ENCODE peak calls at places on chromosomes 13 and 19, in six cellular contexts. Z is WTC11; A is left cardiac atrium; F is activated CD4-positive, alpha-beta T cell treated with anti-CD3 and anti-CD28 coated beads, Interleukin-2, amount 50 U/mL, for 1 hour; K is HTR-8/SVneo; W is RPMI7951. C is an unnamed sample.

GRCh38 chr19:49809155-49809986 is 3.7 kb downstream of the FUZ start:
- DNase-seq in Z (peak), F (peak), W (peak), A (peak), K (no peak), C (peak)

GRCh38 chr19:35963514-35963913 is 27.3 kb downstream of the LRFN3 start:
- DNase-seq in W (peak), K (no peak), Z (peak), F (peak), A (no peak), C (no peak)

GRCh38 chr13:83620535-83621220 is 261.6 kb downstream of the SLITRK1 start:
- DNase-seq in W (no peak), F (no peak), K (peak), Z (no peak), A (no peak), C (no peak)

GRCh38 chr19:11106477-11106876 is 17.2 kb downstream of the LDLR start:
- DNase-seq in Z (no peak), K (no peak), F (no peak), W (no peak), A (peak), C (no peak)

GRCh38 chr13:102907886-102908515 is 62.2 kb downstream of the ERCC5 start:
- DNase-seq in A (no peak), Z (no peak), K (no peak), F (no peak), W (no peak), C (no peak)

GRCh38 chr13:22498006-22498405 is 682.8 kb upstream of the SGCG start:
- DNase-seq in A (no peak), F (no peak), K (no peak), W (no peak), Z (no peak), C (no peak)

GRCh38 chr19:13781547-13781946 is 7.3 kb downstream of the C19orf53 start:
- DNase-seq in Z (peak), W (peak), F (no peak), K (peak), A (peak), C (no peak)

GRCh38 chr19:8373867-8374813 is 10.2 kb downstream of the ANGPTL4 start:
- DNase-seq in Z (no peak), A (peak), W (no peak), F (no peak), K (no peak), C (no peak)

C was measured in amygdala.